ENCODE peak calls at places on chromosomes 6 and 20, in ten cellular contexts. One of them, this sample, is unnamed. For H3K4me1, the result is how much of the 10 kb centered on the place peaks cover.

GRCh38 chr6:132683543-132683942 is 24.6 kb upstream of the TAAR1 start:
- DNase-seq in CD8-positive, alpha-beta T cell: no peak
- DNase-seq in adrenal gland: no peak
- DNase-seq in endothelial cell of umbilical vein: no peak
- DNase-seq in thyroid gland: no peak
- DNase-seq in heart left ventricle: no peak
- DNase-seq in OCI-LY7: no peak
- DNase-seq in mucosa of descending colon: no peak
- DNase-seq in mesendoderm: peak
- DNase-seq in breast epithelium: no peak
- DNase-seq in this sample: no peak

GRCh38 chr6:100194535-100194934 is 200.5 kb upstream of the MCHR2 start:
- DNase-seq in heart left ventricle: no peak
- DNase-seq in mucosa of descending colon: no peak
- DNase-seq in mesendoderm: no peak
- DNase-seq in endothelial cell of umbilical vein: no peak
- DNase-seq in thyroid gland: no peak
- DNase-seq in adrenal gland: no peak
- DNase-seq in CD8-positive, alpha-beta T cell: no peak
- DNase-seq in breast epithelium: no peak
- DNase-seq in OCI-LY7: no peak
- DNase-seq in this sample: no peak

GRCh38 chr6:139370047-139370706 is 4.3 kb downstream of the CITED2 start:
- DNase-seq in breast epithelium: no peak
- DNase-seq in heart left ventricle: no peak
- DNase-seq in OCI-LY7: no peak
- DNase-seq in thyroid gland: peak
- DNase-seq in CD8-positive, alpha-beta T cell: no peak
- DNase-seq in adrenal gland: peak
- DNase-seq in mesendoderm: peak
- DNase-seq in endothelial cell of umbilical vein: no peak
- DNase-seq in mucosa of descending colon: peak
- DNase-seq in this sample: no peak

GRCh38 chr6:145370559-145370958 is 364.8 kb downstream of the EPM2A start:
- DNase-seq in mesendoderm: no peak
- DNase-seq in breast epithelium: no peak
- DNase-seq in CD8-positive, alpha-beta T cell: no peak
- DNase-seq in endothelial cell of umbilical vein: no peak
- DNase-seq in heart left ventricle: no peak
- DNase-seq in mucosa of descending colon: no peak
- DNase-seq in adrenal gland: no peak
- DNase-seq in thyroid gland: no peak
- DNase-seq in OCI-LY7: no peak
- DNase-seq in this sample: no peak

GRCh38 chr6:170222498-170223471 is 68.1 kb downstream of the DLL1 start:
- DNase-seq in adrenal gland: no peak
- DNase-seq in CD8-positive, alpha-beta T cell: no peak
- DNase-seq in breast epithelium: no peak
- DNase-seq in OCI-LY7: no peak
- DNase-seq in endothelial cell of umbilical vein: no peak
- DNase-seq in mesendoderm: no peak
- DNase-seq in mucosa of descending colon: peak
- DNase-seq in thyroid gland: no peak
- DNase-seq in heart left ventricle: no peak
- DNase-seq in this sample: no peak

GRCh38 chr20:62197321-62197720 is 14.5 kb downstream of the MTG2 start:
- DNase-seq in thyroid gland: no peak
- DNase-seq in heart left ventricle: no peak
- DNase-seq in CD8-positive, alpha-beta T cell: no peak
- DNase-seq in endothelial cell of umbilical vein: no peak
- DNase-seq in mucosa of descending colon: no peak
- DNase-seq in OCI-LY7: no peak
- DNase-seq in mesendoderm: no peak
- DNase-seq in breast epithelium: no peak
- DNase-seq in adrenal gland: no peak
- DNase-seq in this sample: no peak

GRCh38 chr20:6083926-6084325 is 30.1 kb upstream of the LRRN4 start:
- DNase-seq in thyroid gland: peak
- DNase-seq in CD8-positive, alpha-beta T cell: no peak
- DNase-seq in breast epithelium: no peak
- DNase-seq in mucosa of descending colon: no peak
- DNase-seq in OCI-LY7: no peak
- DNase-seq in endothelial cell of umbilical vein: no peak
- DNase-seq in heart left ventricle: no peak
- DNase-seq in adrenal gland: no peak
- DNase-seq in mesendoderm: no peak
- DNase-seq in this sample: no peak

GRCh38 chr6:39054577-39055142 is 6.1 kb downstream of the GLP1R start:
- DNase-seq in OCI-LY7: no peak
- DNase-seq in breast epithelium: no peak
- DNase-seq in mucosa of descending colon: peak
- DNase-seq in thyroid gland: no peak
- DNase-seq in heart left ventricle: no peak
- DNase-seq in CD8-positive, alpha-beta T cell: no peak
- DNase-seq in adrenal gland: no peak
- DNase-seq in mesendoderm: no peak
- DNase-seq in endothelial cell of umbilical vein: no peak
- DNase-seq in this sample: no peak

GRCh38 chr20:16125810-16126209 is 447.4 kb downstream of the KIF16B start:
- DNase-seq in CD8-positive, alpha-beta T cell: no peak
- DNase-seq in adrenal gland: no peak
- DNase-seq in thyroid gland: peak
- DNase-seq in breast epithelium: no peak
- DNase-seq in mucosa of descending colon: no peak
- DNase-seq in OCI-LY7: no peak
- DNase-seq in endothelial cell of umbilical vein: no peak
- DNase-seq in mesendoderm: no peak
- DNase-seq in heart left ventricle: no peak
- DNase-seq in this sample: no peak

GRCh38 chr6:44002591-44003344 is 124.5 kb downstream of the MRPL14 start:
- DNase-seq in mesendoderm: peak
- DNase-seq in CD8-positive, alpha-beta T cell: peak
- DNase-seq in heart left ventricle: peak
- DNase-seq in OCI-LY7: peak
- DNase-seq in mucosa of descending colon: peak
- DNase-seq in breast epithelium: peak
- DNase-seq in thyroid gland: peak
- DNase-seq in endothelial cell of umbilical vein: peak
- DNase-seq in adrenal gland: peak
- DNase-seq in this sample: peak

GRCh38 chr6:22087960-22088716 is 208.7 kb downstream of the PRL start:
- DNase-seq in OCI-LY7: no peak
- DNase-seq in CD8-positive, alpha-beta T cell: no peak
- DNase-seq in heart left ventricle: no peak
- DNase-seq in mucosa of descending colon: no peak
- DNase-seq in mesendoderm: no peak
- DNase-seq in endothelial cell of umbilical vein: no peak
- DNase-seq in breast epithelium: no peak
- DNase-seq in adrenal gland: no peak
- DNase-seq in thyroid gland: no peak
- DNase-seq in this sample: no peak

GRCh38 chr6:142531727-142532126 is 229.9 kb downstream of the ADGRG6 start:
- DNase-seq in CD8-positive, alpha-beta T cell: no peak
- DNase-seq in heart left ventricle: no peak
- DNase-seq in mesendoderm: peak
- DNase-seq in endothelial cell of umbilical vein: no peak
- DNase-seq in OCI-LY7: no peak
- DNase-seq in mucosa of descending colon: no peak
- DNase-seq in adrenal gland: no peak
- DNase-seq in breast epithelium: no peak
- DNase-seq in thyroid gland: no peak
- DNase-seq in this sample: no peak

GRCh38 chr20:59819496-59820203 is 113.8 kb downstream of the SYCP2 start:
- DNase-seq in OCI-LY7: no peak
- DNase-seq in endothelial cell of umbilical vein: no peak
- DNase-seq in adrenal gland: no peak
- DNase-seq in mesendoderm: no peak
- DNase-seq in CD8-positive, alpha-beta T cell: no peak
- DNase-seq in breast epithelium: peak
- DNase-seq in mucosa of descending colon: no peak
- DNase-seq in thyroid gland: no peak
- DNase-seq in heart left ventricle: peak
- DNase-seq in this sample: no peak

GRCh38 chr6:107646176-107646575 is 156.3 kb downstream of the SOBP start:
- DNase-seq in CD8-positive, alpha-beta T cell: no peak
- DNase-seq in endothelial cell of umbilical vein: peak
- DNase-seq in mesendoderm: no peak
- DNase-seq in breast epithelium: no peak
- DNase-seq in mucosa of descending colon: peak
- DNase-seq in adrenal gland: no peak
- DNase-seq in heart left ventricle: peak
- DNase-seq in OCI-LY7: no peak
- DNase-seq in thyroid gland: peak
- DNase-seq in this sample: peak

GRCh38 chr6:121548146-121548545 is 112.7 kb downstream of the GJA1 start:
- DNase-seq in mucosa of descending colon: no peak
- DNase-seq in CD8-positive, alpha-beta T cell: no peak
- DNase-seq in mesendoderm: no peak
- DNase-seq in adrenal gland: no peak
- DNase-seq in endothelial cell of umbilical vein: no peak
- DNase-seq in breast epithelium: no peak
- DNase-seq in OCI-LY7: no peak
- DNase-seq in thyroid gland: no peak
- DNase-seq in heart left ventricle: no peak
- DNase-seq in this sample: no peak

GRCh38 chr6:113860165-113860955 is 3.2 kb downstream of the MARCKS start:
- DNase-seq in breast epithelium: no peak
- DNase-seq in endothelial cell of umbilical vein: peak
- DNase-seq in OCI-LY7: no peak
- DNase-seq in thyroid gland: peak
- DNase-seq in CD8-positive, alpha-beta T cell: no peak
- DNase-seq in adrenal gland: peak
- DNase-seq in heart left ventricle: peak
- DNase-seq in mucosa of descending colon: peak
- DNase-seq in mesendoderm: no peak
- DNase-seq in this sample: peak

GRCh38 chr6:63565058-63565726 is 7.1 kb upstream of the LOC128125822 start:
- DNase-seq in heart left ventricle: no peak
- DNase-seq in CD8-positive, alpha-beta T cell: no peak
- DNase-seq in endothelial cell of umbilical vein: no peak
- DNase-seq in mucosa of descending colon: peak
- DNase-seq in breast epithelium: no peak
- DNase-seq in OCI-LY7: no peak
- DNase-seq in mesendoderm: no peak
- DNase-seq in adrenal gland: no peak
- DNase-seq in thyroid gland: no peak
- DNase-seq in this sample: no peak

GRCh38 chr6:22010102-22010501 is 286.7 kb downstream of the PRL start:
- DNase-seq in breast epithelium: no peak
- DNase-seq in thyroid gland: no peak
- DNase-seq in CD8-positive, alpha-beta T cell: no peak
- DNase-seq in mesendoderm: no peak
- DNase-seq in endothelial cell of umbilical vein: no peak
- DNase-seq in OCI-LY7: no peak
- DNase-seq in heart left ventricle: no peak
- DNase-seq in mucosa of descending colon: no peak
- DNase-seq in adrenal gland: no peak
- DNase-seq in this sample: no peak

GRCh38 chr20:60365063-60365640 is 406.9 kb downstream of the CDH26 start:
- DNase-seq in mesendoderm: peak
- DNase-seq in endothelial cell of umbilical vein: no peak
- DNase-seq in breast epithelium: no peak
- DNase-seq in thyroid gland: no peak
- DNase-seq in OCI-LY7: peak
- DNase-seq in CD8-positive, alpha-beta T cell: no peak
- DNase-seq in heart left ventricle: no peak
- DNase-seq in adrenal gland: no peak
- DNase-seq in mucosa of descending colon: no peak
- DNase-seq in this sample: no peak

GRCh38 chr20:40771848-40772247 is 82.8 kb upstream of the MAFB start:
- DNase-seq in CD8-positive, alpha-beta T cell: no peak
- DNase-seq in OCI-LY7: no peak
- DNase-seq in breast epithelium: no peak
- DNase-seq in mesendoderm: no peak
- DNase-seq in adrenal gland: no peak
- DNase-seq in thyroid gland: no peak
- DNase-seq in mucosa of descending colon: no peak
- DNase-seq in endothelial cell of umbilical vein: no peak
- DNase-seq in heart left ventricle: no peak
- DNase-seq in this sample: no peak

GRCh38 chr6:126797981-126798380 is 320.5 kb upstream of the RSPO3 start:
- DNase-seq in endothelial cell of umbilical vein: no peak
- DNase-seq in OCI-LY7: no peak
- DNase-seq in mucosa of descending colon: no peak
- DNase-seq in thyroid gland: no peak
- DNase-seq in breast epithelium: no peak
- DNase-seq in heart left ventricle: no peak
- DNase-seq in CD8-positive, alpha-beta T cell: no peak
- DNase-seq in adrenal gland: no peak
- DNase-seq in mesendoderm: no peak
- DNase-seq in this sample: no peak

GRCh38 chr20:34014878-34015277 is 21.2 kb downstream of the RALY start:
- DNase-seq in thyroid gland: no peak
- DNase-seq in CD8-positive, alpha-beta T cell: no peak
- DNase-seq in OCI-LY7: no peak
- DNase-seq in mucosa of descending colon: no peak
- DNase-seq in breast epithelium: no peak
- DNase-seq in mesendoderm: no peak
- DNase-seq in adrenal gland: no peak
- DNase-seq in heart left ventricle: no peak
- DNase-seq in endothelial cell of umbilical vein: no peak
- DNase-seq in this sample: no peak
- H3K4me1 ChIP-seq in thyroid gland: half or more
- H3K4me1 ChIP-seq in CD8-positive, alpha-beta T cell: half or more
- H3K4me1 ChIP-seq in OCI-LY7: under half
- H3K4me1 ChIP-seq in mucosa of descending colon: under half
- H3K4me1 ChIP-seq in breast epithelium: under half
- H3K4me1 ChIP-seq in mesendoderm: under half
- H3K4me1 ChIP-seq in adrenal gland: half or more
- H3K4me1 ChIP-seq in heart left ventricle: under half
- H3K4me1 ChIP-seq in endothelial cell of umbilical vein: under half
- H3K4me1 ChIP-seq in this sample: under half

GRCh38 chr6:17883665-17884500 is 103.6 kb downstream of the KIF13A start:
- DNase-seq in adrenal gland: no peak
- DNase-seq in OCI-LY7: no peak
- DNase-seq in mucosa of descending colon: no peak
- DNase-seq in CD8-positive, alpha-beta T cell: no peak
- DNase-seq in endothelial cell of umbilical vein: no peak
- DNase-seq in breast epithelium: no peak
- DNase-seq in thyroid gland: no peak
- DNase-seq in mesendoderm: no peak
- DNase-seq in heart left ventricle: no peak
- DNase-seq in this sample: no peak
- H3K4me1 ChIP-seq in adrenal gland: under half
- H3K4me1 ChIP-seq in OCI-LY7: under half
- H3K4me1 ChIP-seq in mucosa of descending colon: under half
- H3K4me1 ChIP-seq in CD8-positive, alpha-beta T cell: under half
- H3K4me1 ChIP-seq in endothelial cell of umbilical vein: under half
- H3K4me1 ChIP-seq in breast epithelium: under half
- H3K4me1 ChIP-seq in thyroid gland: under half
- H3K4me1 ChIP-seq in mesendoderm: under half
- H3K4me1 ChIP-seq in heart left ventricle: under half
- H3K4me1 ChIP-seq in this sample: under half

GRCh38 chr6:71402101-71402500 is 113.5 kb downstream of the OGFRL1 start:
- DNase-seq in adrenal gland: no peak
- DNase-seq in OCI-LY7: peak
- DNase-seq in thyroid gland: no peak
- DNase-seq in mucosa of descending colon: no peak
- DNase-seq in CD8-positive, alpha-beta T cell: no peak
- DNase-seq in heart left ventricle: no peak
- DNase-seq in breast epithelium: no peak
- DNase-seq in endothelial cell of umbilical vein: no peak
- DNase-seq in mesendoderm: no peak
- DNase-seq in this sample: no peak
- H3K4me1 ChIP-seq in adrenal gland: under half
- H3K4me1 ChIP-seq in OCI-LY7: under half
- H3K4me1 ChIP-seq in thyroid gland: under half
- H3K4me1 ChIP-seq in mucosa of descending colon: under half
- H3K4me1 ChIP-seq in CD8-positive, alpha-beta T cell: under half
- H3K4me1 ChIP-seq in heart left ventricle: under half
- H3K4me1 ChIP-seq in breast epithelium: under half
- H3K4me1 ChIP-seq in endothelial cell of umbilical vein: half or more
- H3K4me1 ChIP-seq in mesendoderm: under half
- H3K4me1 ChIP-seq in this sample: under half

GRCh38 chr6:36349240-36349639 is 12.6 kb upstream of the BNIP5 start:
- DNase-seq in heart left ventricle: no peak
- DNase-seq in breast epithelium: no peak
- DNase-seq in mesendoderm: no peak
- DNase-seq in adrenal gland: no peak
- DNase-seq in endothelial cell of umbilical vein: no peak
- DNase-seq in mucosa of descending colon: peak
- DNase-seq in CD8-positive, alpha-beta T cell: peak
- DNase-seq in OCI-LY7: peak
- DNase-seq in thyroid gland: no peak
- DNase-seq in this sample: no peak
- H3K4me1 ChIP-seq in heart left ventricle: under half
- H3K4me1 ChIP-seq in breast epithelium: under half
- H3K4me1 ChIP-seq in mesendoderm: under half
- H3K4me1 ChIP-seq in adrenal gland: under half
- H3K4me1 ChIP-seq in endothelial cell of umbilical vein: under half
- H3K4me1 ChIP-seq in mucosa of descending colon: under half
- H3K4me1 ChIP-seq in CD8-positive, alpha-beta T cell: under half
- H3K4me1 ChIP-seq in OCI-LY7: under half
- H3K4me1 ChIP-seq in thyroid gland: under half
- H3K4me1 ChIP-seq in this sample: under half

This sample was measured in right cardiac atrium.